ENCODE peak calls at places on chromosome 9, in seven cellular contexts. S, C, H, N, D, F and T are unnamed samples.
A peak's percentile ranks its signal among the peaks of the same experiment; 100 is the strongest.

GRCh38 chr9:124941689-124942561 is 1.0 kb upstream of the GOLGA1 start:
- DNase-seq in C (peak; percentile 46), N (peak; percentile 76), S (peak; percentile 78), D (no peak), F (peak; percentile 58), H (peak; percentile 70), T (peak; percentile 26)

GRCh38 chr9:130258999-130259398 is 6.6 kb upstream of the HMCN2 start:
- DNase-seq in D (no peak), F (no peak), S (peak; percentile 28), C (no peak), N (no peak), H (no peak), T (no peak)

GRCh38 chr9:130124471-130124870 is 47.7 kb upstream of the NCS1 start:
- DNase-seq in C (no peak), N (no peak), F (peak; percentile 68), H (no peak), S (no peak), D (no peak), T (no peak)

GRCh38 chr9:110130791-110131416 is 77.1 kb downstream of the C9orf152 start:
- DNase-seq in D (no peak), C (no peak), N (no peak), S (peak; percentile 64), H (no peak), F (no peak), T (no peak)

GRCh38 chr9:88917375-88917774 is 73.9 kb upstream of the S1PR3 start:
- DNase-seq in C (no peak), S (no peak), H (no peak), D (no peak), N (peak; percentile 63), F (no peak), T (no peak)

GRCh38 chr9:73152445-73152844 is 780 bp downstream of the ANXA1 start:
- DNase-seq in C (no peak), D (no peak), S (no peak), N (no peak), H (peak; percentile 65), F (peak; percentile 65), T (no peak)

GRCh38 chr9:89474939-89475338 is 23.0 kb downstream of the SEMA4D start:
- DNase-seq in H (no peak), N (no peak), D (no peak), F (no peak), S (no peak), C (no peak), T (no peak)

GRCh38 chr9:122445155-122445749 is 32.5 kb downstream of the OR1J1 start:
- DNase-seq in F (peak; percentile 99), N (no peak), C (no peak), H (peak; percentile 91), S (no peak), D (peak; percentile 90), T (no peak)

GRCh38 chr9:124617477-124618141 is 110.4 kb upstream of the NR5A1 start:
- DNase-seq in H (peak; percentile 86), S (peak; percentile 94), F (peak; percentile 79), N (peak; percentile 88), C (peak; percentile 8), D (no peak), T (no peak)

GRCh38 chr9:35792044-35792813 is 838 bp downstream of the NPR2 start:
- DNase-seq in C (no peak), S (no peak), H (no peak), N (no peak), F (no peak), D (no peak), T (no peak)

GRCh38 chr9:126706698-126707053 is 92.9 kb downstream of the LMX1B start:
- DNase-seq in F (no peak), H (no peak), N (no peak), C (no peak), D (no peak), S (no peak), T (no peak)
- H3K27me3 ChIP-seq in F (peaks cover 43% of the 10 kb centered on the region), H (peaks cover 27% of the 10 kb centered on the region), N (no peaks in the 10 kb centered on the region), C (peaks cover 5% of the 10 kb centered on the region), D (peaks cover 10% of the 10 kb centered on the region), S (peaks cover 31% of the 10 kb centered on the region), T (no peaks in the 10 kb centered on the region)

GRCh38 chr9:3510796-3511195 is 15.0 kb downstream of the RFX3 start:
- DNase-seq in C (no peak), S (no peak), F (no peak), N (no peak), D (no peak), H (no peak), T (no peak)

GRCh38 chr9:3508531-3509374 is 17.0 kb downstream of the RFX3 start:
- DNase-seq in S (no peak), N (no peak), H (no peak), F (peak; percentile 37), C (no peak), D (no peak), T (no peak)

GRCh38 chr9:3511537-3511936 is 14.3 kb downstream of the RFX3 start:
- DNase-seq in N (no peak), H (no peak), C (no peak), S (no peak), F (no peak), D (no peak), T (no peak)

GRCh38 chr9:3508078-3508431 is 17.7 kb downstream of the RFX3 start:
- DNase-seq in D (no peak), S (no peak), C (no peak), H (no peak), N (no peak), F (no peak), T (no peak)

DNA sequence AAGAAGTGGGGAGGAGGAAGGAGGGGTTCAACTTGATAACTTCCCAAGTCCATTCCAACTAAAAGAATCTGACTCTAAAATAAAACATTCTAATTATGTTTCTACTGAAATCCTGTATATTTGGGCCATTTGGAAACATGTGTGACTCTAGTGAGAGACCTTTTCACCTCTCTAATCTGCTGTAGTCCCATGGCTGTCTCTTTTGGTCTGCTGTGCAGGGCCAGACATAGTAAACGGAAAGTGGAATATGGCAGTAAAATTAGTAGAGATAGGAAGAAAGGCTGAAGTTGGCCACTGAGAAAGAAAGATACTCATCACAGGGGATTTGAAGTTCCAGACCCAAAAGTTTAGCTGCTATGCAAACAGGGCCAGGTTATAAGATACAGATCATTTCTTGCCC is 15.9 kb downstream of the RFX3 start:
- DNase-seq in H (no peak), F (no peak), D (no peak), C (no peak), N (no peak), S (no peak), T (no peak)
- H3K4me3 ChIP-seq in H (no peak overlapping the region), F (no peak overlapping the region), D (no peak overlapping the region), C (no peak overlapping the region), N (no peak overlapping the region), S (no peak overlapping the region), T (no peak overlapping the region)

GRCh38 chr9:119400607-119401006 is 31.4 kb upstream of the BRINP1 start:
- DNase-seq in S (no peak), F (no peak), N (no peak), H (no peak), C (no peak), D (no peak), T (no peak)

DNA sequence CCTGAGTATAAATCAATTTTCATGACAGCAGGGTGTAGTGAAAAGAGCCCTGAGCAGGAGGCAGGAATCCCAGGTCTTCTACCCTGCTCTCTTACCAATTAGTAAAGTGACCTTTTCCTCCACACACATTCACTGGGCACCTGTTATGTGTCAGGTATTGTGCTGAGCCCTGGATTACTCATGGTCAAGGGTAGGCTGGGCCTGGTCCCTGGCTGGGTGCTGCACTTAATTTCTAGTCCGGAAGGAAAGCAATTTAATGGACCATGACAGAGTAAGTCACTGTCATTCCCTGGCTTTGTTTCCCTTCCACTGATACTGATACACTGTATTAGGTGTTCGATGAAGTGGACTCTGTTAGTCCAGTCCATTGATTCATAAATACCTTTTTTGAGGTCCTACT is 29.1 kb upstream of the BRINP1 start:
- DNase-seq in S (no peak), N (no peak), H (no peak), C (no peak), D (no peak), F (no peak), T (no peak)
- H3K27me3 ChIP-seq in S (no peaks in the 10 kb centered on the region), N (no peaks in the 10 kb centered on the region), H (no peaks in the 10 kb centered on the region), C (no peaks in the 10 kb centered on the region), D (no peaks in the 10 kb centered on the region), F (no peaks in the 10 kb centered on the region), T (no peaks in the 10 kb centered on the region)

DNA sequence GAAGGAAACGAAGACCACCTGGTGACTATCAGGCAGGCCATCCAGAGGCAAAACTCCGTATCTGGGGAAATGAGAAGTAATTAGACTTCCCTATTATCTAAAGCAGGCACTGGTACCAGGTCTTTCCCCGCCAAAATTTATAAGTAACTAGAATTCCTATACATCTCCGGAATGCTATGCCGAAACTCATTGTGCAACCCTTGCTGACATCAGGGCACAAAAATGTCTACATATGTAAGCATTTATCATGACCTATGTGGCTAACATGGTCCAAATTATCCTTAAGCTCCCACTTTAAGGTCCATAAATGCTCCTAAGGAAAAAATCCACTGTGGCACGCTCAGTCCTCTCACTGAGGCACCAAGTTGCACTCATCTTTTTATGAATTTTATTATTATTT is 17.8 kb downstream of the ACTL7B start:
- DNase-seq in S (no peak), C (no peak), F (peak; percentile 20), D (no peak), N (no peak), H (peak; percentile 49), T (no peak)
- H3K4me3 ChIP-seq in S (no peak overlapping the region), C (no peak overlapping the region), F (no peak overlapping the region), D (no peak overlapping the region), N (no peak overlapping the region), H (no peak overlapping the region), T (no peak overlapping the region)

DNA sequence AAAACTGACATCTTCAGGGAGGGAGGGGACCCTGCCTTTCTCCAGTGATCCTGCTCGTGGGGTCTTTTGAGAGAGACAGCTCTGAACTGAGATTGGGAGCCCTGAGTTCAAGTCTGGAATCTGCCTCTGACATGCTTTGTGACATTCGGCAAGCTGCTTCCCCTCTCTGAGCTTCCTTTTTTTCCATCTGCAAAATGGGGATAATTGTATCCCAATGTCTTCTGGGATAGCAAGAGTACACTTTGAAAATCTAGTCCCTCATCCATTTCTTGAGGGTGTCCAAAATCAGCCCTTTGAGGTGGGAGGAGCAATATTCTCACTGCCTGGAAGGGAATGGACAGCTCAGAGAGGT is 186.3 kb downstream of the RGS3 start:
- DNase-seq in S (no peak), F (no peak), C (no peak), D (no peak), H (no peak), N (no peak), T (no peak)
- H3K27me3 ChIP-seq in S (peaks cover 50% of the 10 kb centered on the region), F (no peaks in the 10 kb centered on the region), C (no peaks in the 10 kb centered on the region), D (peaks cover 3% of the 10 kb centered on the region), H (peaks cover 9% of the 10 kb centered on the region), N (no peaks in the 10 kb centered on the region), T (no peaks in the 10 kb centered on the region)

GRCh38 chr9:13034696-13035006 is 244.8 kb downstream of the MPDZ start:
- DNase-seq in S (no peak), H (peak; percentile 21), C (no peak), D (no peak), F (no peak), N (no peak), T (no peak)
- H3K4me3 ChIP-seq in S (no peak overlapping the region), H (no peak overlapping the region), C (no peak overlapping the region), D (no peak overlapping the region), F (no peak overlapping the region), N (no peak overlapping the region), T (peak overlapping the region; percentile 53)